ENCODE peak calls at places on chromosomes 7 and 10, in five cellular contexts. One of them, this sample, is unnamed.
A peak's percentile ranks its signal among the peaks of the same experiment; 100 is the strongest.

GRCh38 chr7:90119178-90119971 is 34.9 kb upstream of the STEAP1 start:
- DNase-seq in smooth muscle cell of the brain vasculature: no peak
- DNase-seq in astrocyte of the spinal cord: peak; percentile 2
- DNase-seq in stimulated activated CD8-positive, alpha-beta memory T cell treated with anti-CD3 and anti-CD28 coated beads, Interleukin-7, amount 100 ng/mL, for 24 hours: no peak
- DNase-seq in brain microvascular endothelial cell: no peak
- DNase-seq in this sample: no peak

GRCh38 chr10:117360016-117360415 is 15.2 kb downstream of the PDZD8 start:
- DNase-seq in brain microvascular endothelial cell: no peak
- DNase-seq in astrocyte of the spinal cord: peak; percentile 44
- DNase-seq in stimulated activated CD8-positive, alpha-beta memory T cell treated with anti-CD3 and anti-CD28 coated beads, Interleukin-7, amount 100 ng/mL, for 24 hours: no peak
- DNase-seq in smooth muscle cell of the brain vasculature: no peak
- DNase-seq in this sample: no peak

GRCh38 chr10:79494871-79495270 is 17.5 kb upstream of the EIF5AL1 start:
- DNase-seq in smooth muscle cell of the brain vasculature: no peak
- DNase-seq in stimulated activated CD8-positive, alpha-beta memory T cell treated with anti-CD3 and anti-CD28 coated beads, Interleukin-7, amount 100 ng/mL, for 24 hours: no peak
- DNase-seq in astrocyte of the spinal cord: no peak
- DNase-seq in brain microvascular endothelial cell: no peak
- DNase-seq in this sample: no peak

GRCh38 chr7:81956520-81956919 is 186.7 kb upstream of the HGF start:
- DNase-seq in smooth muscle cell of the brain vasculature: peak; percentile 35
- DNase-seq in stimulated activated CD8-positive, alpha-beta memory T cell treated with anti-CD3 and anti-CD28 coated beads, Interleukin-7, amount 100 ng/mL, for 24 hours: no peak
- DNase-seq in astrocyte of the spinal cord: peak; percentile 52
- DNase-seq in brain microvascular endothelial cell: peak; percentile 53
- DNase-seq in this sample: no peak

GRCh38 chr10:125159486-125159931 is 854 bp downstream of the CTBP2 start:
- DNase-seq in brain microvascular endothelial cell: no peak
- DNase-seq in stimulated activated CD8-positive, alpha-beta memory T cell treated with anti-CD3 and anti-CD28 coated beads, Interleukin-7, amount 100 ng/mL, for 24 hours: no peak
- DNase-seq in astrocyte of the spinal cord: no peak
- DNase-seq in smooth muscle cell of the brain vasculature: no peak
- DNase-seq in this sample: no peak

GRCh38 chr10:48556065-48556464 is 48.8 kb downstream of the ARHGAP22 start:
- DNase-seq in smooth muscle cell of the brain vasculature: no peak
- DNase-seq in brain microvascular endothelial cell: no peak
- DNase-seq in astrocyte of the spinal cord: no peak
- DNase-seq in stimulated activated CD8-positive, alpha-beta memory T cell treated with anti-CD3 and anti-CD28 coated beads, Interleukin-7, amount 100 ng/mL, for 24 hours: no peak
- DNase-seq in this sample: no peak

GRCh38 chr10:75532253-75532924 is 101.0 kb downstream of the LRMDA start:
- DNase-seq in brain microvascular endothelial cell: peak; percentile 21
- DNase-seq in stimulated activated CD8-positive, alpha-beta memory T cell treated with anti-CD3 and anti-CD28 coated beads, Interleukin-7, amount 100 ng/mL, for 24 hours: no peak
- DNase-seq in astrocyte of the spinal cord: peak; percentile 75
- DNase-seq in smooth muscle cell of the brain vasculature: no peak
- DNase-seq in this sample: no peak

GRCh38 chr7:87933605-87933952 is 472 bp upstream of the ADAM22 start:
- DNase-seq in stimulated activated CD8-positive, alpha-beta memory T cell treated with anti-CD3 and anti-CD28 coated beads, Interleukin-7, amount 100 ng/mL, for 24 hours: no peak
- DNase-seq in astrocyte of the spinal cord: no peak
- DNase-seq in smooth muscle cell of the brain vasculature: no peak
- DNase-seq in brain microvascular endothelial cell: no peak
- DNase-seq in this sample: no peak

GRCh38 chr10:113970641-113971040 is 73.0 kb upstream of the ADRB1 start:
- DNase-seq in stimulated activated CD8-positive, alpha-beta memory T cell treated with anti-CD3 and anti-CD28 coated beads, Interleukin-7, amount 100 ng/mL, for 24 hours: no peak
- DNase-seq in brain microvascular endothelial cell: no peak
- DNase-seq in smooth muscle cell of the brain vasculature: no peak
- DNase-seq in astrocyte of the spinal cord: no peak
- DNase-seq in this sample: no peak

GRCh38 chr10:71262817-71263216 is 50.4 kb downstream of the UNC5B start:
- DNase-seq in smooth muscle cell of the brain vasculature: no peak
- DNase-seq in brain microvascular endothelial cell: no peak
- DNase-seq in astrocyte of the spinal cord: no peak
- DNase-seq in stimulated activated CD8-positive, alpha-beta memory T cell treated with anti-CD3 and anti-CD28 coated beads, Interleukin-7, amount 100 ng/mL, for 24 hours: no peak
- DNase-seq in this sample: no peak

GRCh38 chr10:88288621-88289059 is 294.5 kb downstream of the RNLS start:
- DNase-seq in stimulated activated CD8-positive, alpha-beta memory T cell treated with anti-CD3 and anti-CD28 coated beads, Interleukin-7, amount 100 ng/mL, for 24 hours: no peak
- DNase-seq in astrocyte of the spinal cord: peak; percentile 44
- DNase-seq in brain microvascular endothelial cell: no peak
- DNase-seq in smooth muscle cell of the brain vasculature: no peak
- DNase-seq in this sample: no peak

GRCh38 chr7:28536259-28536658 is 123.9 kb downstream of the CREB5 start:
- DNase-seq in stimulated activated CD8-positive, alpha-beta memory T cell treated with anti-CD3 and anti-CD28 coated beads, Interleukin-7, amount 100 ng/mL, for 24 hours: no peak
- DNase-seq in smooth muscle cell of the brain vasculature: no peak
- DNase-seq in astrocyte of the spinal cord: peak; percentile 21
- DNase-seq in brain microvascular endothelial cell: peak; percentile 60
- DNase-seq in this sample: no peak

GRCh38 chr7:95577137-95577536 is 19.2 kb downstream of the PDK4 start:
- DNase-seq in brain microvascular endothelial cell: no peak
- DNase-seq in astrocyte of the spinal cord: no peak
- DNase-seq in stimulated activated CD8-positive, alpha-beta memory T cell treated with anti-CD3 and anti-CD28 coated beads, Interleukin-7, amount 100 ng/mL, for 24 hours: no peak
- DNase-seq in smooth muscle cell of the brain vasculature: no peak
- DNase-seq in this sample: no peak

GRCh38 chr7:40551685-40552576 is 417.1 kb downstream of the SUGCT start:
- DNase-seq in smooth muscle cell of the brain vasculature: no peak
- DNase-seq in stimulated activated CD8-positive, alpha-beta memory T cell treated with anti-CD3 and anti-CD28 coated beads, Interleukin-7, amount 100 ng/mL, for 24 hours: no peak
- DNase-seq in astrocyte of the spinal cord: peak; percentile 60
- DNase-seq in brain microvascular endothelial cell: peak; percentile 93
- DNase-seq in this sample: no peak

GRCh38 chr7:157946398-157947060 is 609.7 kb downstream of the DNAJB6 start:
- DNase-seq in smooth muscle cell of the brain vasculature: no peak
- DNase-seq in stimulated activated CD8-positive, alpha-beta memory T cell treated with anti-CD3 and anti-CD28 coated beads, Interleukin-7, amount 100 ng/mL, for 24 hours: no peak
- DNase-seq in astrocyte of the spinal cord: no peak
- DNase-seq in brain microvascular endothelial cell: no peak
- DNase-seq in this sample: no peak

GRCh38 chr7:98321301-98321700 is 39.8 kb downstream of the BRI3 start:
- DNase-seq in astrocyte of the spinal cord: no peak
- DNase-seq in brain microvascular endothelial cell: peak; percentile 22
- DNase-seq in smooth muscle cell of the brain vasculature: no peak
- DNase-seq in stimulated activated CD8-positive, alpha-beta memory T cell treated with anti-CD3 and anti-CD28 coated beads, Interleukin-7, amount 100 ng/mL, for 24 hours: no peak
- DNase-seq in this sample: no peak

GRCh38 chr7:132767378-132767777 is 191.1 kb upstream of the PLXNA4 start:
- DNase-seq in stimulated activated CD8-positive, alpha-beta memory T cell treated with anti-CD3 and anti-CD28 coated beads, Interleukin-7, amount 100 ng/mL, for 24 hours: no peak
- DNase-seq in brain microvascular endothelial cell: no peak
- DNase-seq in smooth muscle cell of the brain vasculature: no peak
- DNase-seq in astrocyte of the spinal cord: no peak
- DNase-seq in this sample: no peak

GRCh38 chr7:76009672-76010600 is 15.5 kb upstream of the TMEM120A start:
- DNase-seq in brain microvascular endothelial cell: no peak
- DNase-seq in astrocyte of the spinal cord: no peak
- DNase-seq in smooth muscle cell of the brain vasculature: no peak
- DNase-seq in stimulated activated CD8-positive, alpha-beta memory T cell treated with anti-CD3 and anti-CD28 coated beads, Interleukin-7, amount 100 ng/mL, for 24 hours: no peak
- DNase-seq in this sample: no peak

GRCh38 chr7:137717811-137718271 is 128.9 kb downstream of the DGKI start:
- DNase-seq in stimulated activated CD8-positive, alpha-beta memory T cell treated with anti-CD3 and anti-CD28 coated beads, Interleukin-7, amount 100 ng/mL, for 24 hours: no peak
- DNase-seq in brain microvascular endothelial cell: peak; percentile 50
- DNase-seq in astrocyte of the spinal cord: peak; percentile 84
- DNase-seq in smooth muscle cell of the brain vasculature: peak; percentile 88
- DNase-seq in this sample: no peak

GRCh38 chr7:77684030-77684429 is 12.2 kb upstream of the RSBN1L start:
- DNase-seq in smooth muscle cell of the brain vasculature: peak; percentile 57
- DNase-seq in stimulated activated CD8-positive, alpha-beta memory T cell treated with anti-CD3 and anti-CD28 coated beads, Interleukin-7, amount 100 ng/mL, for 24 hours: no peak
- DNase-seq in astrocyte of the spinal cord: peak; percentile 83
- DNase-seq in brain microvascular endothelial cell: peak; percentile 97
- DNase-seq in this sample: peak; percentile 19

GRCh38 chr10:109695988-109696387 is 227.3 kb downstream of the XPNPEP1 start:
- DNase-seq in smooth muscle cell of the brain vasculature: no peak
- DNase-seq in stimulated activated CD8-positive, alpha-beta memory T cell treated with anti-CD3 and anti-CD28 coated beads, Interleukin-7, amount 100 ng/mL, for 24 hours: no peak
- DNase-seq in brain microvascular endothelial cell: no peak
- DNase-seq in astrocyte of the spinal cord: no peak
- DNase-seq in this sample: no peak

GRCh38 chr10:11170993-11171416 is 153.3 kb downstream of the CELF2 start:
- DNase-seq in stimulated activated CD8-positive, alpha-beta memory T cell treated with anti-CD3 and anti-CD28 coated beads, Interleukin-7, amount 100 ng/mL, for 24 hours: no peak
- DNase-seq in smooth muscle cell of the brain vasculature: no peak
- DNase-seq in brain microvascular endothelial cell: no peak
- DNase-seq in astrocyte of the spinal cord: no peak
- DNase-seq in this sample: no peak

GRCh38 chr7:157808042-157808441 is 471.2 kb downstream of the DNAJB6 start:
- DNase-seq in astrocyte of the spinal cord: no peak
- DNase-seq in smooth muscle cell of the brain vasculature: no peak
- DNase-seq in stimulated activated CD8-positive, alpha-beta memory T cell treated with anti-CD3 and anti-CD28 coated beads, Interleukin-7, amount 100 ng/mL, for 24 hours: no peak
- DNase-seq in brain microvascular endothelial cell: no peak
- DNase-seq in this sample: no peak

GRCh38 chr7:116277070-116277469 is 66.7 kb downstream of the TES start:
- DNase-seq in stimulated activated CD8-positive, alpha-beta memory T cell treated with anti-CD3 and anti-CD28 coated beads, Interleukin-7, amount 100 ng/mL, for 24 hours: no peak
- DNase-seq in smooth muscle cell of the brain vasculature: no peak
- DNase-seq in astrocyte of the spinal cord: no peak
- DNase-seq in brain microvascular endothelial cell: no peak
- DNase-seq in this sample: no peak

GRCh38 chr10:24255115-24255895 is 46.4 kb downstream of the KIAA1217 start:
- DNase-seq in astrocyte of the spinal cord: no peak
- DNase-seq in stimulated activated CD8-positive, alpha-beta memory T cell treated with anti-CD3 and anti-CD28 coated beads, Interleukin-7, amount 100 ng/mL, for 24 hours: no peak
- DNase-seq in smooth muscle cell of the brain vasculature: no peak
- DNase-seq in brain microvascular endothelial cell: no peak
- DNase-seq in this sample: peak; percentile 71

This sample was measured in keratinocyte.